ENCODE peak calls at places on chromosomes 7 and 10, in four cellular contexts. D is transverse colon, S is ovary, F is adrenal gland. T is an unnamed sample.

GRCh38 chr7:144399946-144400345 is 3.5 kb downstream of the NOBOX start:
- DNase-seq in D (no peak), S (no peak), F (no peak), T (no peak)

GRCh38 chr10:93999401-93999851 is 5.7 kb downstream of the PLCE1 start:
- DNase-seq in D (peak; percentile 69), S (peak; percentile 83), F (no peak), T (no peak)

GRCh38 chr10:3668276-3668960 is 116.6 kb downstream of the KLF6 start:
- DNase-seq in D (peak; percentile 52), S (no peak), F (no peak), T (no peak)

GRCh38 chr7:151047979-151048763 is at the start of gene ASIC3:
- DNase-seq in D (no peak), S (no peak), F (no peak), T (no peak)

GRCh38 chr10:119871881-119872609 is 598 bp downstream of the MCMBP start:
- DNase-seq in D (peak; percentile 70), S (peak; percentile 36), F (peak; percentile 49), T (peak; percentile 31)

GRCh38 chr10:53045315-53045714 is 272.7 kb upstream of the MBL2 start:
- DNase-seq in D (no peak), S (no peak), F (no peak), T (no peak)

GRCh38 chr10:116466715-116467422 is 39.2 kb downstream of the PNLIPRP3 start:
- DNase-seq in D (no peak), S (no peak), F (no peak), T (no peak)

GRCh38 chr10:72175166-72175565 is 40.6 kb upstream of the ANAPC16 start:
- DNase-seq in D (no peak), S (no peak), F (no peak), T (no peak)

GRCh38 chr10:66928000-66928770 is 2.3 kb downstream of the LRRTM3 start:
- DNase-seq in D (no peak), S (no peak), F (no peak), T (no peak)

GRCh38 chr10:77180794-77181193 is 456.8 kb downstream of the KCNMA1 start:
- DNase-seq in D (no peak), S (no peak), F (no peak), T (peak; percentile 16)

GRCh38 chr7:3404490-3404889 is 103.4 kb downstream of the SDK1 start:
- DNase-seq in D (no peak), S (no peak), F (peak; percentile 14), T (no peak)

GRCh38 chr7:94055963-94056362 is 51.8 kb upstream of the BET1 start:
- DNase-seq in D (no peak), S (no peak), F (no peak), T (no peak)

GRCh38 chr10:84256510-84257342 is 11.9 kb downstream of the RGR start:
- DNase-seq in D (peak; percentile 56), S (no peak), F (peak; percentile 58), T (peak; percentile 49)

GRCh38 chr7:141231018-141231792 is 157.3 kb downstream of the TMEM178B start:
- DNase-seq in D (no peak), S (no peak), F (peak; percentile 24), T (peak; percentile 38)

GRCh38 chr10:131288648-131289047 is 22.9 kb downstream of the TCERG1L start:
- DNase-seq in D (no peak), S (no peak), F (no peak), T (no peak)

GRCh38 chr7:105661625-105662024 is 80.3 kb upstream of the EFCAB10 start:
- DNase-seq in D (no peak), S (no peak), F (no peak), T (no peak)

GRCh38 chr10:129417882-129418281 is 49.2 kb upstream of the MGMT start:
- DNase-seq in D (no peak), S (no peak), F (no peak), T (no peak)

GRCh38 chr7:27210441-27211083 is 10.7 kb upstream of the HOXA13 start:
- DNase-seq in D (peak; percentile 82), S (no peak), F (peak; percentile 58), T (no peak)

GRCh38 chr7:44046321-44047061 is 2.0 kb downstream of the DBNL start:
- DNase-seq in D (no peak), S (no peak), F (no peak), T (no peak)

GRCh38 chr7:44045226-44046014 is 918 bp downstream of the DBNL start:
- DNase-seq in D (no peak), S (no peak), F (no peak), T (no peak)

GRCh38 chr7:44042221-44042620 is 2.3 kb upstream of the DBNL start:
- DNase-seq in D (no peak), S (no peak), F (no peak), T (no peak)

GRCh38 chr7:44043902-44044301 is 600 bp upstream of the DBNL start:
- DNase-seq in D (no peak), S (no peak), F (no peak), T (no peak)

GRCh38 chr7:44044315-44045225 is at the start of gene DBNL:
- DNase-seq in D (peak; percentile 97), S (peak; percentile 89), F (peak; percentile 96), T (peak; percentile 100)
- TF ChIP-seq POLR2A in D (peak; percentile 93), S (peak; percentile 55), F (peak; percentile 24), T (peak; percentile 97)

GRCh38 chr7:100583132-100584045 is 2.5 kb downstream of the LRCH4 start:
- DNase-seq in D (peak; percentile 72), S (no peak), F (peak; percentile 50), T (no peak)

GRCh38 chr7:100582650-100583049 is 3.3 kb downstream of the LRCH4 start:
- DNase-seq in D (no peak), S (no peak), F (no peak), T (no peak)

GRCh38 chr7:100582041-100582579 is 3.8 kb downstream of the LRCH4 start:
- DNase-seq in D (no peak), S (no peak), F (no peak), T (no peak)

GRCh38 chr7:100578246-100579183 is 4.8 kb upstream of the SAP25 start:
- DNase-seq in D (no peak), S (no peak), F (no peak), T (no peak)

DNA sequence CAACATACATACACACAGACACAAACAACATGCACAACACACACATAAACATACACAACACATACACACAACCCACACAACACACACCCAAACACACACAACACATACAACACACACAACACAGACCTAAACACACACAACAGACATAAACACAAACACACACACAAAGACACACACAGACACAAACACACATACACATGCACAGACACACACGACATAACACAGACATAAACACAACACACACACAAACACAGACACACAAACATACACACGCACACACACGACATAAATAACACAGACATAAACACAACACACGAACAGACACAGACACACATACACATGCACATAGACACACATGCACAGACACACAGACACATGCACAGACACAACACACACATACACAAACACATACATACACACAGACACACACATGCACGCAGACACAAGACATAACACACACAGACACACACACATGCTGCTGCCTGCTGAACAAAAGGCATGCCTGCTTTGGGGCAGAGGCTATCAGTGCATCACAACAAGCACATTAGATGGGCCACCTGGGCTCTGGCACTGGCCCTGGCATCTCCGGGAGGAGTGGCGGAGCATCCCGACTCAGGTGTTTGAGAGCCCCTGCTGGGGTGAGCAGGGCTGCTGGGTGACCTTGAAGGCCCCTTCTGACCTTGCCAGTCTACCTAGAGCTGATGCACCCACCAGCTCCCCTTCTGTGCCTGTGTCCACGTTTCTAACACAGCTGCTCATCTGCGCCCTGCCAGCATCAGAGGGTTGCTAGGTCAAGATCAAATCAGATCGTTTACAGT is 5.3 kb downstream of the LRCH4 start:
- DNase-seq in D (no peak), S (no peak), F (no peak), T (no peak)
- TF ChIP-seq POLR2A in D (no peak), S (no peak), F (no peak), T (no peak)

GRCh38 chr10:63133056-63133786 is at the start of gene NRBF2:
- DNase-seq in D (peak; percentile 98), S (peak; percentile 96), F (peak; percentile 98), T (peak; percentile 94)
- TF ChIP-seq POLR2A in D (peak; percentile 98), S (peak; percentile 86), F (peak; percentile 96), T (peak; percentile 95)

GRCh38 chr7:76346778-76347177 is 12.0 kb downstream of the YWHAG start:
- DNase-seq in D (no peak), S (no peak), F (no peak), T (no peak)

GRCh38 chr7:76343931-76344321 is 14.9 kb downstream of the YWHAG start:
- DNase-seq in D (no peak), S (no peak), F (no peak), T (no peak)

GRCh38 chr7:76343294-76343930 is 15.4 kb downstream of the YWHAG start:
- DNase-seq in D (no peak), S (no peak), F (no peak), T (no peak)

GRCh38 chr7:76347710-76348109 is 11.1 kb downstream of the YWHAG start:
- DNase-seq in D (no peak), S (no peak), F (no peak), T (no peak)

DNA sequence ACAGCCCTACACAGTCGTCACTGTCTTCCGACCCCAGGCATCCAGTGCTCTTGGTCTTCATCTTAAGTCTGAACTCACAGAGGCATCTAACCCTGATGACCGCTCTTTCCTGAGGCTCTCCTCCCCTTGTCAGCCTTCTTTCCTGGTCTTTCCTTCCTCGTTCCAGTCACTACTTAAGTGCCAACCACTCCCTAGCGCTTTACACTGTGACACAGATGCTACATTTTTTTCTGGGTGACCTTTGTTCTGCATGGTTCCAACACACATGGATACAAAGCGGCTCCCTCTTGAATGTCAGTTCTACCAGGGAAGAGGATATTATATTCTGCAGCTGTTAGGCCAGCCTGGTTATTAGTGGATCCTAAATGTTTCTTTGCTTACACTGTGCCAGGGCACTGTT is 12.7 kb downstream of the YWHAG start:
- DNase-seq in D (peak; percentile 59), S (no peak), F (no peak), T (no peak)
- TF ChIP-seq POLR2A in D (peak; percentile 53), S (no peak), F (no peak), T (no peak)

GRCh38 chr7:79118143-79118542 is 335.3 kb downstream of the MAGI2 start:
- DNase-seq in D (no peak), S (no peak), F (no peak), T (no peak)
- TF ChIP-seq POLR2A in D (no peak), S (no peak), F (no peak), T (no peak)

GRCh38 chr7:50673096-50673495 is 107.9 kb upstream of the DDC start:
- DNase-seq in D (no peak), S (no peak), F (no peak), T (no peak)
- TF ChIP-seq POLR2A in D (no peak), S (no peak), F (no peak), T (no peak)

T was measured in H54.